ENCODE peak calls at places on chromosome 7, in five cellular contexts. G is HCT116, R is GM23248, U is IMR-90, B is GM23338. X is an unnamed sample.

GRCh38 chr7:930975-931758 is 23.3 kb downstream of the ADAP1 start:
- DNase-seq in G (no peak), R (no peak), U (no peak), B (no peak), X (no peak)

GRCh38 chr7:92809397-92810241 is 26.8 kb downstream of the CDK6 start:
- DNase-seq in G (peak), R (peak), U (peak), B (peak), X (peak)

GRCh38 chr7:76265299-76265698 is 37.2 kb upstream of the HSPB1 start:
- DNase-seq in G (no peak), R (no peak), U (no peak), B (no peak), X (no peak)

GRCh38 chr7:149865437-149865836 is 8.3 kb upstream of the ATP6V0E2 start:
- DNase-seq in G (no peak), R (no peak), U (peak), B (no peak), X (no peak)

GRCh38 chr7:159102681-159103381 is 41.8 kb downstream of the VIPR2 start:
- DNase-seq in G (no peak), R (no peak), U (no peak), B (no peak), X (no peak)

GRCh38 chr7:149831730-149832219 is 6.4 kb upstream of the ZNF862 start:
- DNase-seq in G (no peak), R (no peak), U (no peak), B (peak), X (no peak)

GRCh38 chr7:143259765-143260164 is 3.5 kb upstream of the GSTK1 start:
- DNase-seq in G (peak), R (no peak), U (no peak), B (no peak), X (peak)

GRCh38 chr7:141441837-141442627 is 109.2 kb upstream of the AGK start:
- DNase-seq in G (no peak), R (no peak), U (no peak), B (no peak), X (peak)

GRCh38 chr7:157211710-157212109 is 73.0 kb downstream of the UBE3C start:
- DNase-seq in G (no peak), R (peak), U (peak), B (no peak), X (no peak)

DNA sequence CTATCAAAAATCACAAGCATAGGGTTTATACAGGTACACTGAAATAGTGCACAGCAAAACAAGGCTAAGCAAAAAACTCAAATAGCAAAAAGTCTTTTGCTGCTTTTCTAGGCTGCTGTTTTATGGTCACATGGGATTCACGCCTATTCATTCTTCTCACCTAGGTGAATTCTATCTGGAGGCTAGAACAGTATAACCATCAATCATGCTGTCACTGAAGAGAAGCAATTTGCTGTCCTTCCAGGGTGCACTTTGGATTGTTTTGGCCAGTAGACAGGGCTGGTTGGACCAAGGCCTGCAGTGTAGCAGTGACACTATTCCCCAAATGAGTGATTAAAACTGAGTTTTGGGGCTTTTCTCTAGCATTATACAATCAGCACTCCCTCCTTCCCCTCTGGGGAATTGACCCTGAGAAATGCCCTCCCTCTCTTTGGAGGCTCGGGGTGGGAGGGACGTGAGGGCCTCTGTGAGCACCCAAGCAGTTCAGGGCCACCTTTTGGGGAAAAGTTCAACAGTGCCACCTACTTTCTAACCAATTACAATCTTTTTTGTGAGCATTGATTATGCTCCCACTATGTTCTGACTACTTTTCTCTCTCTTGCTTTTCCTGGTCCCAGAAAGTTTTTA is 16.2 kb upstream of the SND1 start:
- DNase-seq in G (no peak), R (no peak), U (no peak), B (no peak), X (no peak)
- H2AFZ ChIP-seq in G (no peak), R (no peak), U (no peak), B (no peak), X (no peak)

GRCh38 chr7:77537136-77537594 is at the start of gene PTPN12:
- DNase-seq in G (no peak), R (no peak), U (no peak), B (peak), X (no peak)

GRCh38 chr7:77538908-77539212 is 1.8 kb downstream of the PTPN12 start:
- DNase-seq in G (no peak), R (no peak), U (no peak), B (no peak), X (no peak)

GRCh38 chr7:77537595-77538185 is 595 bp downstream of the PTPN12 start:
- DNase-seq in G (no peak), R (peak), U (no peak), B (peak), X (peak)

GRCh38 chr7:77536413-77537135 is 521 bp upstream of the PTPN12 start:
- DNase-seq in G (peak), R (peak), U (peak), B (peak), X (peak)

DNA sequence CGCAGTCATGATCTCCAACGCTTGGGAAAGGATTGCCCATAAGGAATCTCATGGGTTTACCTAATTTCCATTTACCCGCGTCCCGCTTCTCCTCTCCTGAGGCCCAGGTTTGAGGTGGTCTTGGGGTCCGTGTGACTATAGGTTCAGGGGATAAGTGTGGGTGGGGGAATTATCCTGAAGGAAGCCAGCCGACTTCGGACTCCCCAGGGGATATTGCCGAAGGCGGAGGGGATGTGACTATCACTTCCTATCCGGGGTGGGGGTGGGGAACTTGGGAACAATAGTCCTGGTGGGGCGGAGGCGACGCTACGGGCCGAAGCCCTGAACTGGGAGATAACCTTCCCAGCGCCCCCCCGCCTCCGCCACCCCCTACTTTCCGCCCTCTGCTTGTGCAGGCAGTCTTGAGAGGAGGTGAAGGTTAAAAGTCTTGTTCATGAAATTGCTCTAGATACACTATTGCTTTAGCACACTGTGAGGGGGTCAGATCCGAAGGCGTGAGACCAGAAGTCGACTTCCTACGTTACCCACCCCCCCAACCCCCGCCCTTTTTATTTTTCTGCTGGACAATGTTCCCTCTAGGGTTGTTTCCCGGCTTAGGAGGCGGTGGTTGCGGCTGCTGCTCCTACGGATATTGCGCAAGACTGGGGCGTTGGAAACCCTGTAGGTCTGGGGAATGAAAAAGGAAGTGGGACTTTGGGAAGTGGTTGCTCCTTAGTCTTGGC is 1.3 kb downstream of the PTPN12 start:
- DNase-seq in G (peak), R (peak), U (peak), B (peak), X (peak)
- H2AFZ ChIP-seq in G (no peak), R (peak), U (peak), B (peak), X (peak)

GRCh38 chr7:100802951-100803350 is 24.4 kb downstream of the EPHB4 start:
- DNase-seq in G (no peak), R (peak), U (no peak), B (no peak), X (no peak)

GRCh38 chr7:100803398-100804161 is 23.7 kb downstream of the EPHB4 start:
- DNase-seq in G (no peak), R (peak), U (peak), B (peak), X (peak)

GRCh38 chr7:100804681-100805431 is 22.5 kb downstream of the EPHB4 start:
- DNase-seq in G (no peak), R (no peak), U (no peak), B (no peak), X (no peak)

GRCh38 chr7:100799037-100799896 is 28.1 kb downstream of the EPHB4 start:
- DNase-seq in G (no peak), R (peak), U (peak), B (peak), X (peak)

GRCh38 chr7:100801833-100802568 is 25.3 kb downstream of the EPHB4 start:
- DNase-seq in G (no peak), R (peak), U (peak), B (no peak), X (peak)
- H2AFZ ChIP-seq in G (no peak), R (peak), U (peak), B (no peak), X (no peak)

DNA sequence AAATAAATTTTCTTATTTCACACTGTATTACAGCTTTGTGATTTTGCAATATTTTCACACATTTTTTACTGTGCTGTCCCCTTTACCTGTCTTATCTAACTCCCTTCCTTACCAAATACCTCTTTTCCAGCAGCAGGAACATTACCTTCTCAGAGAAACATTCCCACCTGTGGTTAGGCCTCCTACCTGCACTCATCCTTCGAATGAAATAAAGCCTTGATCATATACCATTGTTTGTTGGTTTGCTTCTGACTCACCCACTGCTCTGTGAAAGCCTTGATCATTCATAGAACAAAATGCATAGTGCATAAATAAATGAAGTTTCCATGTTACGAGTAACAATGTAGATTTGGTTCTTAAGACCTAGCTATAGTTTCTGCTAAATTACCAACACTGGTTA is 256.3 kb downstream of the ARL4A start:
- DNase-seq in G (no peak), R (no peak), U (no peak), B (peak), X (peak)
- H2AFZ ChIP-seq in G (peak), R (no peak), U (no peak), B (no peak), X (no peak)

GRCh38 chr7:138892808-138893207 is 88.4 kb downstream of the KIAA1549 start:
- DNase-seq in G (no peak), R (no peak), U (no peak), B (no peak), X (peak)

GRCh38 chr7:138890467-138890781 is 90.8 kb downstream of the KIAA1549 start:
- DNase-seq in G (no peak), R (no peak), U (no peak), B (no peak), X (no peak)

GRCh38 chr7:138890782-138891445 is 90.3 kb downstream of the KIAA1549 start:
- DNase-seq in G (no peak), R (peak), U (peak), B (no peak), X (peak)

GRCh38 chr7:138892016-138892630 is 89.1 kb downstream of the KIAA1549 start:
- DNase-seq in G (no peak), R (peak), U (no peak), B (no peak), X (peak)

DNA sequence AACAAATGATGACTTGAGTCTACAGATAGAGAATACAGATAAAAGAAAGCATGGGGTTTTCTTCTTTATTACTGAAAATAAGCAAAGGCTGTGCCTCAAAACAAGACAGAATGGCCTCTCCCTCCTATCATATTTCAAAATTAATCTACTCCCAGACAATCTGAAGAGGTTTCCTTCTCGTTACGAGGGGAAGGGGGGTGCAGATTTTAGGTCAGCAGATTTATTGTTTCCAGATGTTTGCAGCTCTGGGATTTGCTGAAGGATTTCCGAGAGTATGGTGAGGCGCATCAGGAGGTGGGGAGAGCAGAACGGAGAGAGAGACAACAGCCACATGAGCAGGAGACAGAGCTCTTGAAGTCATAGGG is 89.8 kb downstream of the KIAA1549 start:
- DNase-seq in G (no peak), R (peak), U (no peak), B (no peak), X (no peak)
- H2AFZ ChIP-seq in G (no peak), R (peak), U (no peak), B (no peak), X (no peak)

GRCh38 chr7:38296059-38296857 is 22.8 kb upstream of the TARP start:
- DNase-seq in G (no peak), R (no peak), U (no peak), B (no peak), X (no peak)
- H2AFZ ChIP-seq in G (no peak), R (no peak), U (no peak), B (no peak), X (no peak)

GRCh38 chr7:74083928-74084721 is 521 bp downstream of the LIMK1 start:
- DNase-seq in G (no peak), R (peak), U (peak), B (peak), X (peak)

GRCh38 chr7:74087791-74088453 is 4.3 kb downstream of the LIMK1 start:
- DNase-seq in G (no peak), R (no peak), U (no peak), B (no peak), X (no peak)

GRCh38 chr7:74084722-74085578 is 1.3 kb downstream of the LIMK1 start:
- DNase-seq in G (no peak), R (no peak), U (no peak), B (no peak), X (peak)

GRCh38 chr7:74082770-74083116 is 861 bp upstream of the LIMK1 start:
- DNase-seq in G (no peak), R (no peak), U (no peak), B (no peak), X (no peak)

DNA sequence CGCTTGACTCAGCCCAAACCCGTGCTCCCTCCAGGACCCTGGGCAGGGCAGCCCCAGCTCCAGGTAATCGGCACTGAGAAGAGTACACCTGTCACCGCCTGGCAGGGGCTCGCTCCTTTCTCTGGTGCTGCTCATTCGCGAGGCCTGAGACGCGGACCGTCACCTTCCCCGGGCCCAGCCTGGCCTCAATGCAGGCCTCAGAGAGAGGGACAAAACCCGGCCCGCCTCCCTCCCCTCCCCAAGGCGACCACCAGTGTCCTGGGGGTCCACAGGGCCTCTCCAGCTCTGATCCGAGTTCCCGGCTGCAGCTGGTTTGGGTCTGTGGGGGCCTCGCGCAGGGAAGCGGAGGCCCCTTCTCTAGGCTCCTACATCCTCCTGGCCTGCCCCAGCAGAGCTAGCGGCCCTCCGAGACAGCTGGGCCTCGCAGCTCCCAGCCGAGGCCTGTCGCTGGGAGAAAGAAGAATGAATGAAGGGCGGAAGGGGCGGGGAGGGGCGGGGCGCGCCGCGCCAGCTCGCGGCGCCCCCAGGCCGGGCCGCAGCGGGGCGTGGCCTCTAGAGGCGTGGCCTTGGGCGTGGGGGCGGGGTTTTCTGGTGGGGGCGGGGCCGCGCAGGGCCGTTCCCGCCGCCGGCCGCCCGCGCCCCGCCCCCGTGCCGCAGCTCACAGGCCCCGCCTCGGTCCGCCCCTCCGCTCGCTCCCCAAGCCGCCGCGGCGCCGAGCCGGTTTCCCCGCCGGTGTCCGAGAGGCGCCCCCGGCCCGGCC is at the start of gene LIMK1:
- DNase-seq in G (no peak), R (peak), U (peak), B (peak), X (peak)
- H2AFZ ChIP-seq in G (no peak), R (peak), U (peak), B (peak), X (peak)

DNA sequence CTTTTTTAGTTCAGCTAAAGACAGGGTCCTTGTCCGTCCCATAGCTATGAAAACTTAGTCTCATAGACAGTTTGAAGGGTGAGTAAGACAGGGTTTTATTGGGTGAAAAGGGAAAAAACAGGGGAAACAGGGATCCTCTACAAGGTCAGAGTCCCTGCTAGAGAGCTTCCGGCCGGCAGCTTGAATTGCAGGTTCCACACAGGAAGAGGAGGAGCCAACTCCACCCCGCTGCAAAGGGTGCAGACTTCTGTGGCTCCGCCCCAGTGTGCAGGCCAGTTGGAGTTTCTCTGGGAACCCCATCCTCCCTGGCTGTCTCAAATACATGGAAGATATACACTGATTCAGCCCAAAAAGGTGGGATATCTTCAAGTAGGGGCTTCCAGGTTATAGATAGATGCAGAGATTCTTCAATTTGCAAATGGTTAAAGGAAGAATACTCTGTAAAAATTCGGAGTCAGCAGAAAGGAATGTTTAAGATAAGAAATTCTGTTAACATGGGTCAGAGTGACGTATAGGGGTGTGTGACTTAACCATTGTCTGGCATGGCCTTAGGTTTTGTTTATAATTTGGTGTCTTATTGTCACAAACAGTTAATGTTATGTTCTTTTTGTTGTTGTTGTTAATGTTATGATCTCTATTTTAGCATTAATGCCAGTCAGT is 34.6 kb upstream of the HECW1 start:
- DNase-seq in G (peak), R (peak), U (peak), B (peak), X (peak)
- H2AFZ ChIP-seq in G (peak), R (peak), U (peak), B (peak), X (peak)

DNA sequence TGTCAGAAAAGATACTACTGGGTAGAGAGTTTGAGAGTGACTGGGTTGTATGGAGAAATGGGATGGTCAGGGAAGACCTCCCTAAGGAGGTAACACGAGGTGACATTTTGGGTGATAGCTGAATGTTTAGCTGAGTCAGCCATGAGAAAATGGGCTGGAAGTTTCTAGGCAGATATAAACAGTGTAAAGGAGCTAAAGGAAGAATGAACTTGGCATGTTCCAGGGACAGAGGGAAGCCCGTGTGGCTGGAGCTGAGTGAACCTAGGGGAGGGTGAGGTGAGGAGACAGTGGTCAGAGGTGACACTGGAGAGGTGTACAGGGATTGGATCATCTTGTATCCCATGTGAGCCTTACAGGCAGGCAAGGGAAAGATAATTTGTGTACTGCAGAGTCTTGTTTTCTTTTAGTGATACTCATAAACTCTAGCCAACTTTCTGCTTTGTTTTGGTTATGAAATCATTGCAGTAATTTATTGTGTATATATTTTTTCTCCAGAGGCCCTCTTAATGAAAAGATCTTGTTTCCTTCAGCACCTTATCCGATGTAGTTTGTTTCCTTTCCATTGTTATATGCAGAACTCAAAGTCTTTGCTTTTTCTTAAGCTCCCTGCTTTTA is 1.8 kb downstream of the STARD3NL start:
- DNase-seq in G (no peak), R (peak), U (peak), B (no peak), X (no peak)
- H2AFZ ChIP-seq in G (no peak), R (peak), U (no peak), B (no peak), X (peak)

DNA sequence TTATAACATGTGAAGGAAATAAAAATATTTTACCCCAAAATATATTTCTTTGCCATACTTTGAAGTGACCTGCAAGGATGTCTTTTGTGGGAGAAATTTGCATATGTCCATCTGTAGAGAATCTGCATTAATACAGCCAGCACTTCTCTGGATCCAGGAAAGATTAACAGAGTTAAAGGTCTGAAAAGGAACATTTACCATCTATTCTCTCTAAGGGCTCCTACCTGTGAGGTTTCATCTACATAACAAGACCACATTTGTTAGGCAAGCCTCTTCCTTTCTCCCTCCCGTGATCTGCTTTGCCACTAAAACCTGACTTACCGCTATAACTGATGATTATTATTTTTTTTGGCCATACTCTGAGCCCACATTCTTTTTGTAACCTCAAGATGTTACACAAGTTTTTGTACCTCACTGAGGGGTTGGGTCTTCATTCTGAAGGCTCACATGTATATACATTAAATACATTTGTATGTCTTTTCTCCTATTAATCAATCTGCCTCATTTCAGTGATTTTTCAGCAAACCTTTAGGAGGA is 129.4 kb downstream of the AKR1D1 start:
- DNase-seq in G (no peak), R (no peak), U (no peak), B (peak), X (no peak)
- H2AFZ ChIP-seq in G (no peak), R (no peak), U (no peak), B (no peak), X (peak)